ENCODE peak calls at places on chromosomes 2 and 18, in ten cellular contexts. O is naive B cell; L is NCI-H2171 treated with DMSO at 0.1 percent for 48 hours; F is HTR-8/SVneo; Z is CD4-positive, alpha-beta T cell; V is NCI-H226; W is stimulated activated CD8-positive, alpha-beta memory T cell treated with anti-CD3 and anti-CD28 coated beads, Interleukin-4, amount 100 ng/mL, for 4 hours; X is neural progenitor cell; D is HFF-Myc; E is dorsolateral prefrontal cortex. M is an unnamed sample.

GRCh38 chr2:45169339-45170190 is 160.3 kb upstream of the SIX2 start:
- DNase-seq in O (no peak), L (no peak), F (peak), Z (no peak), V (peak), W (no peak), X (peak), D (no peak), E (no peak), M (no peak)

GRCh38 chr2:15684161-15685042 is 92.7 kb downstream of the DDX1 start:
- DNase-seq in O (no peak), L (no peak), F (no peak), Z (no peak), V (no peak), W (no peak), X (peak), D (no peak), E (no peak), M (no peak)

GRCh38 chr18:28366667-28367066 is 189.7 kb upstream of the CDH2 start:
- DNase-seq in O (no peak), L (no peak), F (no peak), Z (no peak), V (no peak), W (no peak), X (no peak), D (no peak), E (no peak), M (no peak)

GRCh38 chr2:24359701-24360049 is 661 bp downstream of the ITSN2 start:
- DNase-seq in O (peak), L (peak), F (peak), Z (peak), V (no peak), W (no peak), X (no peak), D (no peak), E (peak), M (no peak)

GRCh38 chr18:6058941-6059340 is 163.6 kb upstream of the TMEM200C start:
- DNase-seq in O (no peak), L (peak), F (no peak), Z (no peak), V (no peak), W (no peak), X (peak), D (no peak), E (peak), M (no peak)

GRCh38 chr18:78939105-78939504 is 40.5 kb upstream of the SALL3 start:
- DNase-seq in O (no peak), L (no peak), F (no peak), Z (no peak), V (no peak), W (no peak), X (no peak), D (no peak), E (no peak), M (no peak)

GRCh38 chr2:100780203-100781008 is 39.5 kb upstream of the NPAS2 start:
- DNase-seq in O (no peak), L (no peak), F (peak), Z (no peak), V (peak), W (no peak), X (no peak), D (no peak), E (no peak), M (no peak)

GRCh38 chr2:33220533-33220932 is 255.9 kb upstream of the RASGRP3 start:
- DNase-seq in O (no peak), L (no peak), F (no peak), Z (no peak), V (no peak), W (no peak), X (no peak), D (no peak), E (no peak), M (no peak)

GRCh38 chr2:37802106-37802791 is 122.8 kb upstream of the RMDN2 start:
- DNase-seq in O (no peak), L (no peak), F (no peak), Z (no peak), V (peak), W (no peak), X (no peak), D (no peak), E (no peak), M (no peak)

GRCh38 chr2:203549406-203549805 is 14.3 kb upstream of the RAPH1 start:
- DNase-seq in O (no peak), L (no peak), F (no peak), Z (no peak), V (no peak), W (no peak), X (no peak), D (no peak), E (no peak), M (no peak)

GRCh38 chr2:214006601-214007000 is 404.3 kb upstream of the VWC2L start:
- DNase-seq in O (no peak), L (no peak), F (no peak), Z (no peak), V (peak), W (no peak), X (no peak), D (no peak), E (no peak), M (no peak)

GRCh38 chr2:196404276-196404675 is 232.9 kb upstream of the STK17B start:
- DNase-seq in O (no peak), L (no peak), F (no peak), Z (no peak), V (no peak), W (no peak), X (no peak), D (no peak), E (no peak), M (no peak)

GRCh38 chr2:13901526-13901925 is 731.0 kb upstream of the LRATD1 start:
- DNase-seq in O (no peak), L (no peak), F (no peak), Z (no peak), V (no peak), W (no peak), X (no peak), D (no peak), E (no peak), M (no peak)

M was measured in cortex of kidney.